ENCODE peak calls at places on chromosome 22, in eight cellular contexts. R, C, Z, U, K, L, H and S are unnamed samples.

GRCh38 chr22:19494676-19495173 is 15.0 kb downstream of the CDC45 start:
- DNase-seq in R (no peak), C (no peak), Z (no peak), U (no peak), K (no peak), L (no peak), H (no peak), S (no peak)

GRCh38 chr22:49788492-49788891 is 39.2 kb downstream of the BRD1 start:
- DNase-seq in R (no peak), C (no peak), Z (no peak), U (peak), K (no peak), L (no peak), H (no peak), S (no peak)

GRCh38 chr22:39212721-39213376 is 31.9 kb downstream of the PDGFB start:
- DNase-seq in R (no peak), C (no peak), Z (no peak), U (no peak), K (no peak), L (no peak), H (no peak), S (no peak)

GRCh38 chr22:25840162-25840561 is 98.2 kb downstream of the MYO18B start:
- DNase-seq in R (no peak), C (no peak), Z (no peak), U (no peak), K (no peak), L (no peak), H (no peak), S (no peak)

GRCh38 chr22:30301995-30302809 is 12.9 kb upstream of the CASTOR1 start:
- DNase-seq in R (no peak), C (no peak), Z (no peak), U (peak), K (peak), L (peak), H (no peak), S (no peak)

GRCh38 chr22:27784099-27784446 is 17.5 kb downstream of the MN1 start:
- DNase-seq in R (no peak), C (no peak), Z (no peak), U (no peak), K (no peak), L (no peak), H (no peak), S (no peak)

GRCh38 chr22:41382098-41382578 is 396 bp downstream of the TEF start:
- DNase-seq in R (peak), C (no peak), Z (peak), U (peak), K (no peak), L (no peak), H (no peak), S (no peak)

GRCh38 chr22:39938509-39938908 is 21.7 kb upstream of the TMA7B start:
- DNase-seq in R (no peak), C (no peak), Z (no peak), U (no peak), K (no peak), L (no peak), H (no peak), S (no peak)

GRCh38 chr22:45868586-45869443 is 108.1 kb downstream of the WNT7B start:
- DNase-seq in R (no peak), C (no peak), Z (no peak), U (no peak), K (no peak), L (no peak), H (no peak), S (no peak)

GRCh38 chr22:46247443-46247975 is 2.6 kb downstream of the CDPF1 start:
- DNase-seq in R (no peak), C (no peak), Z (no peak), U (no peak), K (no peak), L (no peak), H (no peak), S (no peak)

GRCh38 chr22:19823638-19824196 is 31.0 kb downstream of the GNB1L start:
- DNase-seq in R (no peak), C (no peak), Z (no peak), U (no peak), K (no peak), L (no peak), H (no peak), S (no peak)